ENCODE peak calls at places on chromosomes 1 and 21, in six cellular contexts. One of them, this sample, is unnamed.

GRCh38 chr1:232393010-232393833 is 236.7 kb downstream of the SIPA1L2 start:
- DNase-seq in smooth muscle cell of the brain vasculature: no peak
- DNase-seq in activated CD4-positive, alpha-beta T cell treated with anti-CD3 and anti-CD28 coated beads, Interleukin-2, amount 50 U/mL, for 48 hours: no peak
- DNase-seq in hypothalamus: no peak
- DNase-seq in A549: no peak
- DNase-seq in activated naive CD4-positive, alpha-beta T cell treated with anti-CD3 and anti-CD28 coated beads, Interleukin-2, amount 10 ng/mL, durations not matched to agents 7 days and 5 days: no peak
- DNase-seq in this sample: no peak

GRCh38 chr1:86339906-86340305 is 56.2 kb downstream of the ODF2L start:
- DNase-seq in smooth muscle cell of the brain vasculature: no peak
- DNase-seq in activated CD4-positive, alpha-beta T cell treated with anti-CD3 and anti-CD28 coated beads, Interleukin-2, amount 50 U/mL, for 48 hours: no peak
- DNase-seq in hypothalamus: no peak
- DNase-seq in A549: no peak
- DNase-seq in activated naive CD4-positive, alpha-beta T cell treated with anti-CD3 and anti-CD28 coated beads, Interleukin-2, amount 10 ng/mL, durations not matched to agents 7 days and 5 days: no peak
- DNase-seq in this sample: no peak

GRCh38 chr1:52631759-52632331 is 1.1 kb upstream of the SHISAL2A start:
- DNase-seq in smooth muscle cell of the brain vasculature: no peak
- DNase-seq in activated CD4-positive, alpha-beta T cell treated with anti-CD3 and anti-CD28 coated beads, Interleukin-2, amount 50 U/mL, for 48 hours: no peak
- DNase-seq in hypothalamus: peak; percentile 15
- DNase-seq in A549: no peak
- DNase-seq in activated naive CD4-positive, alpha-beta T cell treated with anti-CD3 and anti-CD28 coated beads, Interleukin-2, amount 10 ng/mL, durations not matched to agents 7 days and 5 days: no peak
- DNase-seq in this sample: no peak

GRCh38 chr1:17617787-17618557 is 78.5 kb downstream of the ARHGEF10L start:
- DNase-seq in smooth muscle cell of the brain vasculature: no peak
- DNase-seq in activated CD4-positive, alpha-beta T cell treated with anti-CD3 and anti-CD28 coated beads, Interleukin-2, amount 50 U/mL, for 48 hours: no peak
- DNase-seq in hypothalamus: no peak
- DNase-seq in A549: no peak
- DNase-seq in activated naive CD4-positive, alpha-beta T cell treated with anti-CD3 and anti-CD28 coated beads, Interleukin-2, amount 10 ng/mL, durations not matched to agents 7 days and 5 days: no peak
- DNase-seq in this sample: no peak

GRCh38 chr1:206455320-206455680 is 15.0 kb upstream of the IKBKE start:
- DNase-seq in smooth muscle cell of the brain vasculature: no peak
- DNase-seq in activated CD4-positive, alpha-beta T cell treated with anti-CD3 and anti-CD28 coated beads, Interleukin-2, amount 50 U/mL, for 48 hours: no peak
- DNase-seq in hypothalamus: no peak
- DNase-seq in A549: no peak
- DNase-seq in activated naive CD4-positive, alpha-beta T cell treated with anti-CD3 and anti-CD28 coated beads, Interleukin-2, amount 10 ng/mL, durations not matched to agents 7 days and 5 days: no peak
- DNase-seq in this sample: no peak

GRCh38 chr1:37052120-37052519 is 17.8 kb upstream of the GRIK3 start:
- DNase-seq in smooth muscle cell of the brain vasculature: no peak
- DNase-seq in activated CD4-positive, alpha-beta T cell treated with anti-CD3 and anti-CD28 coated beads, Interleukin-2, amount 50 U/mL, for 48 hours: no peak
- DNase-seq in hypothalamus: no peak
- DNase-seq in A549: no peak
- DNase-seq in activated naive CD4-positive, alpha-beta T cell treated with anti-CD3 and anti-CD28 coated beads, Interleukin-2, amount 10 ng/mL, durations not matched to agents 7 days and 5 days: no peak
- DNase-seq in this sample: no peak

GRCh38 chr1:26168410-26169167 is at the start of gene C1orf232:
- DNase-seq in smooth muscle cell of the brain vasculature: no peak
- DNase-seq in activated CD4-positive, alpha-beta T cell treated with anti-CD3 and anti-CD28 coated beads, Interleukin-2, amount 50 U/mL, for 48 hours: no peak
- DNase-seq in hypothalamus: no peak
- DNase-seq in A549: no peak
- DNase-seq in activated naive CD4-positive, alpha-beta T cell treated with anti-CD3 and anti-CD28 coated beads, Interleukin-2, amount 10 ng/mL, durations not matched to agents 7 days and 5 days: no peak
- DNase-seq in this sample: no peak

GRCh38 chr1:210129759-210130158 is 102.8 kb upstream of the SERTAD4 start:
- DNase-seq in smooth muscle cell of the brain vasculature: no peak
- DNase-seq in activated CD4-positive, alpha-beta T cell treated with anti-CD3 and anti-CD28 coated beads, Interleukin-2, amount 50 U/mL, for 48 hours: no peak
- DNase-seq in hypothalamus: no peak
- DNase-seq in A549: no peak
- DNase-seq in activated naive CD4-positive, alpha-beta T cell treated with anti-CD3 and anti-CD28 coated beads, Interleukin-2, amount 10 ng/mL, durations not matched to agents 7 days and 5 days: no peak
- DNase-seq in this sample: no peak

GRCh38 chr21:26939532-26940181 is 27.2 kb downstream of the ADAMTS5 start:
- DNase-seq in smooth muscle cell of the brain vasculature: no peak
- DNase-seq in activated CD4-positive, alpha-beta T cell treated with anti-CD3 and anti-CD28 coated beads, Interleukin-2, amount 50 U/mL, for 48 hours: no peak
- DNase-seq in hypothalamus: no peak
- DNase-seq in A549: no peak
- DNase-seq in activated naive CD4-positive, alpha-beta T cell treated with anti-CD3 and anti-CD28 coated beads, Interleukin-2, amount 10 ng/mL, durations not matched to agents 7 days and 5 days: no peak
- DNase-seq in this sample: no peak

GRCh38 chr1:168135982-168136708 is 585 bp downstream of the GPR161 start:
- DNase-seq in smooth muscle cell of the brain vasculature: no peak
- DNase-seq in activated CD4-positive, alpha-beta T cell treated with anti-CD3 and anti-CD28 coated beads, Interleukin-2, amount 50 U/mL, for 48 hours: peak; percentile 18
- DNase-seq in hypothalamus: no peak
- DNase-seq in A549: no peak
- DNase-seq in activated naive CD4-positive, alpha-beta T cell treated with anti-CD3 and anti-CD28 coated beads, Interleukin-2, amount 10 ng/mL, durations not matched to agents 7 days and 5 days: peak; percentile 39
- DNase-seq in this sample: no peak

GRCh38 chr1:230712470-230712942 is 1.4 kb downstream of the AGT start:
- DNase-seq in smooth muscle cell of the brain vasculature: no peak
- DNase-seq in activated CD4-positive, alpha-beta T cell treated with anti-CD3 and anti-CD28 coated beads, Interleukin-2, amount 50 U/mL, for 48 hours: no peak
- DNase-seq in hypothalamus: no peak
- DNase-seq in A549: no peak
- DNase-seq in activated naive CD4-positive, alpha-beta T cell treated with anti-CD3 and anti-CD28 coated beads, Interleukin-2, amount 10 ng/mL, durations not matched to agents 7 days and 5 days: no peak
- DNase-seq in this sample: no peak

GRCh38 chr1:19390901-19391595 is 78.9 kb downstream of the SLC66A1 start:
- DNase-seq in smooth muscle cell of the brain vasculature: peak; percentile 91
- DNase-seq in activated CD4-positive, alpha-beta T cell treated with anti-CD3 and anti-CD28 coated beads, Interleukin-2, amount 50 U/mL, for 48 hours: peak; percentile 63
- DNase-seq in hypothalamus: peak; percentile 10
- DNase-seq in A549: peak; percentile 18
- DNase-seq in activated naive CD4-positive, alpha-beta T cell treated with anti-CD3 and anti-CD28 coated beads, Interleukin-2, amount 10 ng/mL, durations not matched to agents 7 days and 5 days: peak; percentile 73
- DNase-seq in this sample: peak; percentile 78

This sample was measured in AG09309.